ENCODE peak calls at places on chromosomes 16 and 17, in seven cellular contexts. E is ovary, J is tibial nerve, G is esophagus muscularis mucosa, O is suprapubic skin, A is thyroid gland, R is breast epithelium. L is an unnamed sample.

GRCh38 chr17:41415833-41416335 is 8.5 kb downstream of the KRT37 start:
- DNase-seq in E (peak; percentile 85), J (peak; percentile 63), G (no peak), O (no peak), A (peak; percentile 13), R (no peak), L (no peak)

GRCh38 chr17:50845260-50846147 is 10.1 kb downstream of the WFIKKN2 start:
- DNase-seq in E (no peak), J (no peak), G (no peak), O (no peak), A (no peak), R (peak; percentile 53), L (no peak)

GRCh38 chr17:50045154-50045553 is 10.8 kb upstream of the ITGA3 start:
- DNase-seq in E (no peak), J (no peak), G (no peak), O (no peak), A (no peak), R (no peak), L (no peak)

GRCh38 chr17:83200231-83200699 is 120.9 kb downstream of the METRNL start:
- DNase-seq in E (no peak), J (peak; percentile 64), G (no peak), O (peak; percentile 92), A (peak; percentile 33), R (peak; percentile 87), L (peak; percentile 51)

GRCh38 chr16:13436641-13437423 is 483.1 kb upstream of the ERCC4 start:
- DNase-seq in E (no peak), J (no peak), G (no peak), O (no peak), A (no peak), R (no peak), L (no peak)

GRCh38 chr16:50368410-50369132 is at the start of gene BRD7:
- DNase-seq in E (peak; percentile 58), J (peak; percentile 27), G (no peak), O (no peak), A (peak; percentile 59), R (peak; percentile 34), L (peak; percentile 38)

GRCh38 chr17:30263552-30264333 is 28.0 kb downstream of the BLMH start:
- DNase-seq in E (no peak), J (no peak), G (no peak), O (no peak), A (no peak), R (no peak), L (no peak)

GRCh38 chr17:17972126-17972951 is at the start of the genes DRC3 and TOM1L2:
- DNase-seq in E (peak; percentile 100), J (peak; percentile 99), G (peak; percentile 100), O (peak; percentile 100), A (peak; percentile 100), R (peak; percentile 100), L (peak; percentile 100)

GRCh38 chr16:79008869-79009179 is 591.7 kb downstream of the MAF start:
- DNase-seq in E (no peak), J (no peak), G (no peak), O (no peak), A (no peak), R (peak; percentile 75), L (no peak)

GRCh38 chr16:78689536-78689935 is 590.1 kb downstream of the WWOX start:
- DNase-seq in E (no peak), J (no peak), G (no peak), O (no peak), A (no peak), R (no peak), L (no peak)

GRCh38 chr17:29766796-29767327 is 144.2 kb upstream of the CORO6 start:
- DNase-seq in E (no peak), J (no peak), G (no peak), O (no peak), A (no peak), R (no peak), L (no peak)

GRCh38 chr16:66620419-66620775 is 15.9 kb downstream of the CMTM3 start:
- DNase-seq in E (no peak), J (no peak), G (no peak), O (no peak), A (no peak), R (no peak), L (no peak)

GRCh38 chr16:72191551-72191950 is 19.6 kb upstream of the PMFBP1 start:
- DNase-seq in E (peak; percentile 17), J (no peak), G (no peak), O (no peak), A (peak; percentile 82), R (no peak), L (no peak)

GRCh38 chr17:75487351-75488070 is 27.8 kb downstream of the CASKIN2 start:
- DNase-seq in E (no peak), J (no peak), G (no peak), O (no peak), A (no peak), R (no peak), L (no peak)

GRCh38 chr16:22075043-22075757 is 17.1 kb upstream of the VWA3A start:
- DNase-seq in E (no peak), J (no peak), G (no peak), O (no peak), A (no peak), R (no peak), L (no peak)

GRCh38 chr16:75108792-75109731 is 7.5 kb downstream of the LDHD start:
- DNase-seq in E (peak; percentile 88), J (peak; percentile 48), G (peak; percentile 94), O (no peak), A (peak; percentile 99), R (peak; percentile 95), L (peak; percentile 79)

GRCh38 chr17:29469251-29469650 is 79.1 kb downstream of the TAOK1 start:
- DNase-seq in E (no peak), J (no peak), G (no peak), O (no peak), A (no peak), R (no peak), L (no peak)

GRCh38 chr16:50398336-50398735 is 29.5 kb upstream of the BRD7 start:
- DNase-seq in E (no peak), J (no peak), G (no peak), O (no peak), A (no peak), R (no peak), L (no peak)

DNA sequence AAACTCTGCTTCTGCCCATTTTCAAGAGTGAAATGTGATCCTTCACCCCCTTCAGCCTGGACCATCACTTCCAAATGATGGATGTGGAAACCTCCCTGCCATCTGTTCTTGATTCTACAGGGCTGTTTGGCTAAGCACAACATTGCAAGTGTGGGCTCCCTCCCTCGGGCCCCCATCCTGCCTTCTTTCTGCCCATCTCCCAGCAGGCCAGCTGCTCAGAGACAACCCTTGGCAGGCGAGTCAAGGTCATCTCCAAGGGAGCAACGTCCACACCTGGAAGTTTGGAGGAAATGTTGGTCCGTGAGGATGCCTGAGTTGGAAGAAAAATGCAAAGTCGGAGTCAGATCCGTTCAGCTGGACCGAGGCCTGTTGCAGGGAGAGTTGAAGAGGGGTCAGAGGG is 94.0 kb downstream of the RMI2 start:
- DNase-seq in E (no peak), J (no peak), G (no peak), O (no peak), A (no peak), R (no peak), L (no peak)
- TF ChIP-seq POLR2A in E (no peak), J (no peak), G (no peak), O (no peak), A (no peak), R (no peak), L (no peak)

GRCh38 chr16:7566360-7566759 is 233.7 kb downstream of the RBFOX1 start:
- DNase-seq in E (no peak), J (no peak), G (no peak), O (no peak), A (no peak), R (no peak), L (no peak)

DNA sequence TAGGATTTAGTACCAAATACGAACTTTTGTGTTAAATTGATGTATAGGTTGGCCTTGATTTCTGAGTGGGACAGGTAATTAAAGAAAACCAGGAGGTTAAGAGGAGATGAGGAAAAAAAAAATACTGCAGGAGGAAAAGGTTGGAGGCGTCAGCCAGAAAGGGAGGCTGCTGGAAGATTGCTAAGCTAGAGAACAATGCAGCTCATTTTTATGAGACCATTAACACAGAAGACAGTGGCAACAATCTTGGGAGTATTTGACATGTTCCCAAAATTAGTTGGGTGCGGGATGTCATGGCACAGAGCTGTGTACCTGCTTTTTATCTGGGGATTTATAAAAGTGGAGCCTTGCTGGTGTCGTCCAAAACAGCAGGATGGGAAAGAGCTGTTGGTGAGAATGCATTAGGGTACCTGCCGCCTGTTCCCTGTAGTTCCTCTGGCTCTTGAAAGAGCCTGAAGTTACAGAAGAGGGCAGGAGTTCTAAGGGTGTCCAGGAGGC is 229.3 kb downstream of the RBFOX1 start:
- DNase-seq in E (no peak), J (no peak), G (no peak), O (no peak), A (no peak), R (no peak), L (no peak)
- H3K27ac ChIP-seq in E (no peak overlapping the region), J (no peak overlapping the region), G (no peak overlapping the region), O (no peak overlapping the region), A (no peak overlapping the region), R (no peak overlapping the region), L (no peak overlapping the region)

GRCh38 chr17:45368661-45369060 is 51.8 kb upstream of the MAP3K14 start:
- DNase-seq in E (no peak), J (no peak), G (no peak), O (no peak), A (no peak), R (no peak), L (no peak)

GRCh38 chr17:45371414-45372324 is 54.8 kb upstream of the MAP3K14 start:
- DNase-seq in E (peak; percentile 77), J (peak; percentile 49), G (peak; percentile 92), O (peak; percentile 89), A (peak; percentile 87), R (peak; percentile 92), L (peak; percentile 82)

GRCh38 chr17:45370949-45371413 is 54.2 kb upstream of the MAP3K14 start:
- DNase-seq in E (no peak), J (no peak), G (peak; percentile 62), O (peak; percentile 24), A (no peak), R (no peak), L (no peak)

GRCh38 chr17:45374501-45374900 is 57.7 kb upstream of the MAP3K14 start:
- DNase-seq in E (no peak), J (no peak), G (no peak), O (no peak), A (no peak), R (no peak), L (no peak)

GRCh38 chr17:45372325-45372869 is 55.6 kb upstream of the MAP3K14 start:
- DNase-seq in E (no peak), J (no peak), G (peak; percentile 64), O (peak; percentile 52), A (no peak), R (no peak), L (no peak)
- H3K4me3 ChIP-seq in E (no peak overlapping the region), J (no peak overlapping the region), G (no peak overlapping the region), O (no peak overlapping the region), A (no peak overlapping the region), R (no peak overlapping the region), L (no peak overlapping the region)

DNA sequence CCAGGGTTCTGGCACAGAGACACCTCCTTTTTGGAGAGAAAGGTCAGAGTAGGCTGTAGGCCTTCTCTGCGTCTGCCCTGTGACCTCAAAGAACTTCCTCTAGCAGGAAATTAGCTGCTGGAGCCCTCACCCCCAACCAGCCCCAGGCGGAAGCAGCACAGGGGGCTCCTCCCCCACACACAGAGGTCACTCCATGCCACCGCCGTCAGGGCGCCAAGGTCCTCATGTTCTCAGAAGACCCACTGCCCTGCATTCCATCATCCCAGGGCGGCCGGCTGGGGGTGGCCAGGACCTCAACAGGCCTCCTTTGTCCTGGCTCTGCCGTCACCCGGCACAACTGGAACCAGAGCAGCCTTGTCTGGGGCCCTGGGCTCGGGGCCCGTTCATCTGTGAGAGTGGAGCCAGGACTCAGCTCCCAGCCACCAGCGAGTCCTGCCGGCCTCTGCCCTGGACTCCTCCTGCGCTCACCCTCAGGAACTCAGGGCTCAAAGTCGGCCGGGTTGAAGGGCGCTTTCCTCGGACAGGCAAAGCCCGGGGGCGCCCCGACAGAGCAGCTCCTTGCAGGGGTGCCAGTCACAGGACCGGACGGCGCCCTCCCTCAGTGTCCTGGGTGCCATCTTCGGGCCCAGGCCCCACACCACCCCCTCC is 1.2 kb downstream of the TMC6 start:
- DNase-seq in E (no peak), J (peak; percentile 30), G (no peak), O (peak; percentile 91), A (no peak), R (peak; percentile 68), L (no peak)
- TF ChIP-seq POLR2A in E (no peak), J (peak; percentile 17), G (no peak), O (no peak), A (no peak), R (no peak), L (no peak)

L was measured in prostate gland.